ENCODE peak calls at places on chromosomes 3 and 15, in six cellular contexts. R, N, L, Q, E and V are unnamed samples.

GRCh38 chr15:43209059-43209824 is 11.6 kb downstream of the EPB42 start:
- DNase-seq in R (no peak), N (no peak), L (no peak), Q (peak; percentile 71), E (no peak), V (no peak)

GRCh38 chr3:48215876-48216275 is 7.4 kb upstream of the CAMP start:
- DNase-seq in R (no peak), N (peak; percentile 61), L (no peak), Q (no peak), E (no peak), V (no peak)

GRCh38 chr15:63599401-63600000 is 2.3 kb downstream of the FBXL22 start:
- DNase-seq in R (no peak), N (peak; percentile 70), L (no peak), Q (peak; percentile 57), E (peak; percentile 46), V (no peak)

GRCh38 chr3:129512595-129512994 is 15.8 kb upstream of the RHO start:
- DNase-seq in R (no peak), N (no peak), L (no peak), Q (no peak), E (no peak), V (no peak)

GRCh38 chr15:96487245-96487644 is 156.7 kb downstream of the NR2F2 start:
- DNase-seq in R (no peak), N (no peak), L (no peak), Q (no peak), E (no peak), V (no peak)

GRCh38 chr3:171494457-171495109 is 34.4 kb upstream of the TNIK start:
- DNase-seq in R (no peak), N (no peak), L (no peak), Q (no peak), E (no peak), V (no peak)

GRCh38 chr15:94306700-94307650 is 75.6 kb downstream of the MCTP2 start:
- DNase-seq in R (no peak), N (no peak), L (peak; percentile 81), Q (peak; percentile 60), E (peak; percentile 54), V (no peak)

GRCh38 chr15:28125673-28126651 is 26.8 kb upstream of the OCA2 start:
- DNase-seq in R (peak; percentile 17), N (no peak), L (peak; percentile 24), Q (no peak), E (peak; percentile 60), V (no peak)

GRCh38 chr3:17407576-17407975 is 334.9 kb downstream of the TBC1D5 start:
- DNase-seq in R (no peak), N (no peak), L (peak; percentile 6), Q (no peak), E (no peak), V (no peak)

GRCh38 chr3:106326941-106327765 is 458.3 kb upstream of the CBLB start:
- DNase-seq in R (no peak), N (no peak), L (peak; percentile 77), Q (no peak), E (no peak), V (no peak)

GRCh38 chr3:179882322-179882721 is 154.4 kb downstream of the PEX5L start:
- DNase-seq in R (no peak), N (no peak), L (peak; percentile 8), Q (peak; percentile 60), E (peak; percentile 72), V (no peak)

GRCh38 chr3:88189361-88189810 is 39.6 kb downstream of the C3orf38 start:
- DNase-seq in R (no peak), N (no peak), L (no peak), Q (peak; percentile 25), E (peak; percentile 25), V (no peak)

GRCh38 chr3:38168151-38168987 is 3.0 kb downstream of the OXSR1 start:
- DNase-seq in R (no peak), N (no peak), L (peak; percentile 68), Q (no peak), E (no peak), V (no peak)

GRCh38 chr15:57382222-57382621 is 5.9 kb downstream of the CGNL1 start:
- DNase-seq in R (no peak), N (no peak), L (no peak), Q (no peak), E (no peak), V (no peak)

GRCh38 chr15:92665100-92665555 is 9.6 kb upstream of the FAM174B start:
- DNase-seq in R (no peak), N (no peak), L (no peak), Q (no peak), E (no peak), V (no peak)

GRCh38 chr15:100959066-100960050 is 40.2 kb downstream of the LRRK1 start:
- DNase-seq in R (no peak), N (no peak), L (no peak), Q (no peak), E (no peak), V (no peak)

GRCh38 chr3:105997466-105997799 is 128.6 kb upstream of the CBLB start:
- DNase-seq in R (no peak), N (no peak), L (no peak), Q (no peak), E (no peak), V (no peak)

GRCh38 chr3:27653803-27654558 is 68.1 kb downstream of the EOMES start:
- DNase-seq in R (no peak), N (no peak), L (no peak), Q (no peak), E (no peak), V (no peak)

GRCh38 chr3:131067983-131068382 is 41.3 kb downstream of the NEK11 start:
- DNase-seq in R (no peak), N (no peak), L (no peak), Q (no peak), E (no peak), V (no peak)

GRCh38 chr3:123750659-123751420 is 133.3 kb downstream of the MYLK start:
- DNase-seq in R (no peak), N (no peak), L (peak; percentile 94), Q (no peak), E (no peak), V (no peak)

GRCh38 chr15:72912121-72912520 is 128.6 kb upstream of the ADPGK start:
- DNase-seq in R (no peak), N (no peak), L (no peak), Q (no peak), E (no peak), V (no peak)

GRCh38 chr3:152438706-152439105 is 170.0 kb downstream of the MBNL1 start:
- DNase-seq in R (no peak), N (no peak), L (no peak), Q (no peak), E (no peak), V (no peak)

GRCh38 chr3:3071136-3071535 is 39.0 kb downstream of the IL5RA start:
- DNase-seq in R (no peak), N (no peak), L (no peak), Q (no peak), E (no peak), V (no peak)

DNA sequence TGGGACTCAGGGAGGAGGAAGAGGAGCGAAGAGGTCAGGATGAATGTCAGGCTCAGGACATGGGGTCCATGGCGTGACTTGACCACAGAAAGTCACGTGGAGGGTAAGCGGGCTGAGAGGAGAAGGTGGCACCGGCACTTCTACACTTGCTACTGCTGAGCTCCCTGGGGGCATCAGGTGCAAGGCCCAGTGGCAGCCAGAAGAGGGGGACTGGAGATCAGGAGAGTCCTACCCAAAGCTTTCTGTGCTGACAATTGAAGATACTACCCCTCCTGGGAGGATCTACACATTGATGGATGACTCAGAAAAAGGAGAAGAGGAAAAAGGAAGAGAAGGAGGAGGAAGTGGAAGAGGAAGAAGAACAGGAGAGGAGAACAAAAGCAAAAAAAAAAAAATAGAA is 41.3 kb downstream of the MYO5C start:
- DNase-seq in R (no peak), N (no peak), L (no peak), Q (no peak), E (no peak), V (no peak)
- TF ChIP-seq CTCF in R (peak; percentile 31), N (no peak), L (no peak), Q (peak; percentile 24), E (no peak), V (no peak)

GRCh38 chr3:66312039-66312438 is 91.2 kb downstream of the SLC25A26 start:
- DNase-seq in R (no peak), N (no peak), L (no peak), Q (no peak), E (no peak), V (no peak)
- TF ChIP-seq CTCF in R (no peak), N (no peak), L (no peak), Q (no peak), E (no peak), V (no peak)

GRCh38 chr15:69749797-69750196 is 297.2 kb downstream of the RPLP1 start:
- DNase-seq in R (no peak), N (no peak), L (no peak), Q (no peak), E (peak; percentile 42), V (no peak)
- TF ChIP-seq CTCF in R (peak; percentile 5), N (no peak), L (no peak), Q (no peak), E (peak; percentile 10), V (no peak)

DNA sequence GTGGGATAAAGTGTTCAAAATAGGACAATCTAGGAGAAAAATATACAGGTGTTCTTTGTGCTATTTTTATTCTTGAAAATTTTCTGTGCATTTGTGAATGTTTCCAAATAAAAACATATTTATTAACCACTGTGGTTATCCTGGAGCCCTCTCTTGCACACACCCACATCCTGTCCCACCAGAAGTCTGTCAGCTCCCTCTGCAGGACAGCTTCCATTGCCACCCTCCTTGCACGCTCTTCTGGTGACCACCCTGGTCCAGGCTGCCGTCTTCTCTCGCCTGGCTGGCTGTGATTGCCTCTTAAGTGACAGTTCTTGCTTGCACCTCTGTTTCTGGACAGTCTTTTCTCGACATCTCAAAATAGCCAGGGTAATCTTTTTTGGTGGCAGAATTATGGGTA is 394.0 kb downstream of the LRTM1 start:
- DNase-seq in R (no peak), N (no peak), L (no peak), Q (no peak), E (no peak), V (no peak)
- TF ChIP-seq CTCF in R (peak; percentile 29), N (no peak), L (no peak), Q (no peak), E (no peak), V (no peak)

GRCh38 chr3:157130881-157131251 is 29.1 kb downstream of the CCNL1 start:
- DNase-seq in R (no peak), N (no peak), L (no peak), Q (no peak), E (no peak), V (no peak)
- TF ChIP-seq CTCF in R (no peak), N (no peak), L (no peak), Q (no peak), E (no peak), V (no peak)

DNA sequence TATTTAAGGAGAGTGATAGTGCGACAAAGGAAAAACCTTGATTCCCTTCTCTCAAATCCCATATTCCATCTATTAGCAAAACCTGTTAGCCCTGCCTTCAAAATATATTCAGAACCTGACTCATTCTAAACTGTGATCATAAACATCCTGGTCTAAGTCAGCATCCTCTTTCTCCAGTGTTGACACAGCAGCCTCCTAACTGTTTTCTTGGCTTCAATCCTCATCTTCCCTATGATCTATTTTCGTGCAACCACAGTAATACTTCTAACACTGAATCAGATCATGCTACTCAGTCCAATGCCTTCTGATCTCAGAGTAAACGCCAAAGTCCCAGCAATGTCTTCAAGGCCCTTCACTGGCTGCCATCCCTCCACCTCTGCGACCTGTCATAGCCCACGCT is 785.1 kb downstream of the EDEM1 start:
- DNase-seq in R (no peak), N (no peak), L (peak; percentile 53), Q (no peak), E (no peak), V (no peak)
- TF ChIP-seq CTCF in R (no peak), N (no peak), L (no peak), Q (no peak), E (no peak), V (no peak)

GRCh38 chr3:128426128-128426921 is 40.4 kb downstream of the DNAJB8 start:
- DNase-seq in R (no peak), N (no peak), L (no peak), Q (peak; percentile 96), E (peak; percentile 96), V (no peak)
- TF ChIP-seq CTCF in R (peak; percentile 93), N (peak; percentile 95), L (peak; percentile 45), Q (peak; percentile 99), E (peak; percentile 99), V (peak; percentile 91)